ENCODE peak calls at places on chromosomes 11 and 22, in eight cellular contexts. H is OCI-LY7, U is AG04450, Z is IMR-90, S is Karpas-422, V is AG04449, T is A549, N is tibial artery. P is an unnamed sample.
A peak's percentile ranks its signal among the peaks of the same experiment; 100 is the strongest.

GRCh38 chr11:75780888-75781287 is 12.3 kb downstream of the DGAT2 start:
- DNase-seq in H (no peak), U (no peak), Z (no peak), S (no peak), V (no peak), T (no peak), N (no peak), P (no peak)

GRCh38 chr11:20873054-20873453 is 203.7 kb downstream of the NELL1 start:
- DNase-seq in H (peak; percentile 24), U (no peak), Z (no peak), S (peak; percentile 78), V (no peak), T (peak; percentile 10), N (no peak), P (peak; percentile 54)

GRCh38 chr11:71307811-71308645 is 55.7 kb upstream of the SHANK2 start:
- DNase-seq in H (no peak), U (no peak), Z (no peak), S (no peak), V (no peak), T (no peak), N (no peak), P (no peak)

GRCh38 chr11:64900263-64900678 is 16.7 kb downstream of the ATG2A start:
- DNase-seq in H (no peak), U (no peak), Z (peak; percentile 13), S (no peak), V (no peak), T (peak; percentile 59), N (no peak), P (no peak)

GRCh38 chr11:96072592-96072991 is 148.7 kb upstream of the MTMR2 start:
- DNase-seq in H (no peak), U (no peak), Z (no peak), S (no peak), V (no peak), T (no peak), N (peak; percentile 52), P (no peak)

GRCh38 chr11:112881461-112881860 is 79.8 kb upstream of the NCAM1 start:
- DNase-seq in H (no peak), U (no peak), Z (no peak), S (no peak), V (no peak), T (peak; percentile 25), N (no peak), P (no peak)

GRCh38 chr11:99818991-99819390 is 798.2 kb downstream of the CNTN5 start:
- DNase-seq in H (no peak), U (no peak), Z (no peak), S (no peak), V (no peak), T (no peak), N (no peak), P (no peak)

GRCh38 chr11:2428322-2428795 is 16.0 kb downstream of the TRPM5 start:
- DNase-seq in H (peak; percentile 73), U (no peak), Z (peak; percentile 34), S (peak; percentile 93), V (no peak), T (peak; percentile 68), N (peak; percentile 71), P (peak; percentile 39)

GRCh38 chr11:45180888-45181594 is 34.6 kb downstream of the PRDM11 start:
- DNase-seq in H (no peak), U (no peak), Z (peak; percentile 41), S (no peak), V (no peak), T (peak; percentile 89), N (peak; percentile 64), P (no peak)

GRCh38 chr22:18070041-18070440 is 7.7 kb upstream of the PEX26 start:
- DNase-seq in H (no peak), U (no peak), Z (no peak), S (no peak), V (no peak), T (no peak), N (no peak), P (no peak)

GRCh38 chr11:125842319-125842948 is 9.3 kb downstream of the PATE4 start:
- DNase-seq in H (peak; percentile 24), U (no peak), Z (no peak), S (no peak), V (no peak), T (no peak), N (no peak), P (no peak)

GRCh38 chr11:72232260-72233055 is 7.9 kb downstream of the INPPL1 start:
- DNase-seq in H (no peak), U (no peak), Z (no peak), S (no peak), V (no peak), T (no peak), N (no peak), P (no peak)

GRCh38 chr11:43359432-43359818 is 705 bp downstream of the TTC17 start:
- DNase-seq in H (peak; percentile 63), U (no peak), Z (peak; percentile 28), S (peak; percentile 68), V (no peak), T (peak; percentile 35), N (no peak), P (no peak)

GRCh38 chr22:37525073-37525745 is 6.0 kb upstream of the CARD10 start:
- DNase-seq in H (no peak), U (peak; percentile 52), Z (peak; percentile 84), S (no peak), V (peak; percentile 37), T (peak; percentile 53), N (no peak), P (no peak)

GRCh38 chr11:72224587-72225410 is at the start of gene INPPL1:
- DNase-seq in H (peak; percentile 58), U (no peak), Z (no peak), S (peak; percentile 80), V (no peak), T (no peak), N (no peak), P (no peak)

DNA sequence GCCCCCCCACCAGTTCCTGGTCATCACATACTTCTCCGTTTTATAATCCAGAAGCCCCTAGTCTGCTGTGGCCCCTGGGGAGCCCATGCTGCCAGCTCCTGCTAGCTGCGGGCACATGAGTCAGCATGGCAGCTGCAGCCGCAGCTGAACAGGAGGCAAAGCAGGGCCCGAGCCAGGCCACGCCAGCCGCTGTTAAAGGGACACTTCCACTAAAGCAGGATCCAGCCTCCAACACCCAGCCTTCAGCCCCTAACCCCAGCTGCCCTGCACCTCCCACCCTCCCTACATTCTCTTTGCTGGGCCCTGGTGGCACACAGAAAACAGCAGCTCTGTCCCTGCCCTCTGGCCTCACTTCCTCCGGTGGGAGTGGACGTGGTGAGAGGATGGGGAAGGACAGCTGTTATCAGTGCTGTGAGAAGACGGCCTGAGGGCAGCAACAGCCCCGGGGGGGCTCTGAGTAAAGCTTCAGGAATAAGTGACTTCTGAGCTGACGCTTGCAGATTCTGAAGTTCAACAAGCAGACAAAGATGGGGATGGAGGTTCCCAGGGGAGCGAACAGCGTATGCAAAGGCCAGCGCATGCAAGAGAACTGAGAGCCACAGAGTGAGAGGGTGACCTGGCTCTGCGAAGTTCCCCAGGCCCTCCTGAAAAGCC is 688 bp upstream of the LRRC74B start:
- DNase-seq in H (no peak), U (no peak), Z (peak; percentile 65), S (peak; percentile 88), V (peak; percentile 41), T (no peak), N (no peak), P (no peak)
- H3K4me3 ChIP-seq in H (peak overlapping the region; percentile 8), U (peak overlapping the region; percentile 39), Z (peak overlapping the region; percentile 7), S (peak overlapping the region; percentile 62), V (peak overlapping the region; percentile 48), T (peak overlapping the region; percentile 49), N (peak overlapping the region; percentile 42), P (peak overlapping the region; percentile 13)

GRCh38 chr22:24442352-24442744 is 14.9 kb downstream of the ADORA2A start:
- DNase-seq in H (no peak), U (no peak), Z (no peak), S (no peak), V (no peak), T (no peak), N (no peak), P (no peak)
- H3K4me3 ChIP-seq in H (no peak overlapping the region), U (no peak overlapping the region), Z (no peak overlapping the region), S (no peak overlapping the region), V (no peak overlapping the region), T (no peak overlapping the region), N (no peak overlapping the region), P (no peak overlapping the region)

GRCh38 chr11:12224537-12224893 is 114.1 kb downstream of the MICAL2 start:
- DNase-seq in H (no peak), U (peak; percentile 88), Z (peak; percentile 94), S (no peak), V (no peak), T (no peak), N (peak; percentile 85), P (peak; percentile 93)

GRCh38 chr11:12225046-12225739 is 114.8 kb downstream of the MICAL2 start:
- DNase-seq in H (no peak), U (no peak), Z (no peak), S (no peak), V (no peak), T (no peak), N (no peak), P (no peak)

GRCh38 chr11:12222099-12222751 is 111.8 kb downstream of the MICAL2 start:
- DNase-seq in H (no peak), U (no peak), Z (no peak), S (no peak), V (no peak), T (no peak), N (no peak), P (no peak)

GRCh38 chr11:12226093-12226492 is 115.7 kb downstream of the MICAL2 start:
- DNase-seq in H (no peak), U (no peak), Z (no peak), S (no peak), V (no peak), T (no peak), N (no peak), P (no peak)

GRCh38 chr11:12223771-12224536 is 113.6 kb downstream of the MICAL2 start:
- DNase-seq in H (no peak), U (no peak), Z (peak; percentile 27), S (no peak), V (no peak), T (no peak), N (no peak), P (no peak)
- H3K4me3 ChIP-seq in H (no peak overlapping the region), U (no peak overlapping the region), Z (no peak overlapping the region), S (no peak overlapping the region), V (no peak overlapping the region), T (no peak overlapping the region), N (no peak overlapping the region), P (peak overlapping the region; percentile 35)

DNA sequence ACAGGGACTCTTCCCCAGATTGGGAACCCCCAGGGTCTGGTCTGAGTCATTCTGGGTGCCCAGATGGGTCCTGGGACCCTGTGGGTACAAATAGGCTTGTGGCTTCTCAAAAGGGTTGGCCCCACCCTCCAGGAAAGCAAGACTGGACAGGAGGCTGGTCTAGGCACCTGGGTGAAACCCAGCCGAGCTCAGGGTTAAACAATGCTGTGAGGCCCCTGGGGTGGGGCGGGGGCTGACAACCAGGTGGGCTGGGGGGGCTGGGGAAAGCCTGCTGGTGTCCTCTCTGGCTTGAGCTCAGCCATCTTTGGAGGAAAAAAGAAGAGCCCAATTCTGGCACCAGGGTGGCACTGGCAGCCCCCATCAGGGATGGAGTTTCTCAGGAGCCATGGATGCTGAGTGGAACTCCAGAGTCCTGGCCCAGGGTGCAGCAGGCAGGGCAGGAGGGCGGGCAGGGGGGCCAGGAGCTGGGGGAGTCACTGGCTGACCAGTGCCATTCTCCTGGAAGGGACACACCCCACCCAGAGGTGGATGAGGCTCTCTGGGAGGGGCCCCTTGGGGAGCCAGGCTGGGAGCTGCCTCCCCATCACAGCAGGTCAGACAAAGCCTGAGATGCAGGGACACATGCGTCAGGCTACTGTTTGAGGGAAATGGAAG is 1.1 kb downstream of the SEPTIN5 start:
- DNase-seq in H (no peak), U (no peak), Z (no peak), S (no peak), V (no peak), T (no peak), N (no peak), P (no peak)
- H3K4me3 ChIP-seq in H (no peak overlapping the region), U (peak overlapping the region; percentile 62), Z (no peak overlapping the region), S (no peak overlapping the region), V (peak overlapping the region; percentile 61), T (peak overlapping the region; percentile 63), N (no peak overlapping the region), P (peak overlapping the region; percentile 63)

GRCh38 chr11:76823481-76824028 is 37.2 kb upstream of the ACER3 start:
- DNase-seq in H (no peak), U (no peak), Z (peak; percentile 76), S (no peak), V (no peak), T (peak; percentile 91), N (no peak), P (no peak)
- H3K4me3 ChIP-seq in H (no peak overlapping the region), U (no peak overlapping the region), Z (no peak overlapping the region), S (no peak overlapping the region), V (no peak overlapping the region), T (peak overlapping the region; percentile 37), N (no peak overlapping the region), P (no peak overlapping the region)